ENCODE peak calls at places on chromosomes 1 and 21, in six cellular contexts. E is activated B cell treated with CpG ODN at 0.5 μM for 24 hours, O is suprapubic skin, A is right lobe of liver, V is Calu3, H is Caco-2. F is an unnamed sample.

GRCh38 chr1:10031461-10031860 is 1.3 kb upstream of the UBE4B start:
- DNase-seq in E (no peak), O (no peak), A (no peak), V (no peak), H (no peak), F (no peak)

GRCh38 chr21:39347537-39347936 is 1.4 kb downstream of the HMGN1 start:
- DNase-seq in E (no peak), O (no peak), A (no peak), V (no peak), H (no peak), F (no peak)

GRCh38 chr21:24514081-24514733 is 1093.1 kb downstream of the MRPL39 start:
- DNase-seq in E (no peak), O (no peak), A (no peak), V (no peak), H (no peak), F (no peak)

GRCh38 chr1:109338091-109338490 is 31.3 kb upstream of the MYBPHL start:
- DNase-seq in E (no peak), O (no peak), A (no peak), V (no peak), H (no peak), F (no peak)

GRCh38 chr21:46063734-46064680 is 33.9 kb upstream of the COL6A2 start:
- DNase-seq in E (no peak), O (no peak), A (no peak), V (no peak), H (peak), F (no peak)

GRCh38 chr1:234658143-234658542 is 48.2 kb upstream of the IRF2BP2 start:
- DNase-seq in E (no peak), O (no peak), A (peak), V (peak), H (no peak), F (no peak)

GRCh38 chr21:42621828-42622199 is 31.6 kb upstream of the PDE9A start:
- DNase-seq in E (no peak), O (peak), A (no peak), V (no peak), H (no peak), F (no peak)

GRCh38 chr1:155134858-155135415 is 715 bp upstream of the SLC50A1 start:
- DNase-seq in E (no peak), O (peak), A (peak), V (peak), H (peak), F (peak)

GRCh38 chr21:25341981-25342380 is 265.3 kb downstream of the MRPL39 start:
- DNase-seq in E (no peak), O (no peak), A (no peak), V (no peak), H (no peak), F (no peak)

GRCh38 chr1:211577826-211578639 is 928 bp downstream of the SLC30A1 start:
- DNase-seq in E (peak), O (peak), A (peak), V (peak), H (peak), F (peak)

GRCh38 chr1:94285026-94285654 is 47.8 kb upstream of the ARHGAP29 start:
- DNase-seq in E (no peak), O (no peak), A (no peak), V (no peak), H (no peak), F (no peak)

GRCh38 chr1:78101514-78101913 is 55.7 kb downstream of the GIPC2 start:
- DNase-seq in E (no peak), O (no peak), A (peak), V (peak), H (no peak), F (no peak)

GRCh38 chr1:198156111-198156744 is 570 bp upstream of the NEK7 start:
- DNase-seq in E (peak), O (no peak), A (peak), V (peak), H (peak), F (peak)

GRCh38 chr1:27445177-27445936 is 44.6 kb downstream of the WASF2 start:
- DNase-seq in E (no peak), O (no peak), A (no peak), V (no peak), H (no peak), F (peak)

GRCh38 chr1:37926061-37926924 is 20.6 kb downstream of the INPP5B start:
- DNase-seq in E (no peak), O (no peak), A (no peak), V (no peak), H (no peak), F (peak)

GRCh38 chr1:208652300-208653160 is 408.3 kb upstream of the PLXNA2 start:
- DNase-seq in E (no peak), O (no peak), A (peak), V (peak), H (peak), F (peak)

GRCh38 chr1:10449731-10450130 is at the start of gene CORT:
- DNase-seq in E (no peak), O (no peak), A (no peak), V (no peak), H (no peak), F (no peak)

DNA sequence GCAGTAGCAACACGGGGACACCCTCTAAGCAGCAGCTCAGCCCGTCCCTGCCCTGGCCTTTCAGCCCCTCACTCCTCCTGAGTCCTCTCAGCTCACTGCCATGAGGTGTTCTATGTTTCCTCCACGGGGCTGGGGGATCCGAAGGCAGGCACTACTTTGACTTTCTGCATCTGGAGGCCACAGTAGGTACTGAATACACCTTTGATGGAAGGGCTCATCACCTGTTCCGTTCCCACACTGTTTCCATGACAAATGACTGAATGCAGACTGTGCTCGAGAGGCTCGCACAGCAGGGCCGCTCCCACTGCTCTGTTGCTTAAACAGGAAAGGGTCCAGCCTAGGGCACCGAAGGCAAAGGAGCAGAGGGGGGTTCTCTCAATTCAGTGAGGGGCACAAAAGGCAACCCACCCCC is 77.6 kb upstream of the DNAH14 start:
- DNase-seq in E (no peak), O (no peak), A (no peak), V (no peak), H (no peak), F (no peak)
- TF ChIP-seq CTCF in E (no peak), O (no peak), A (no peak), V (no peak), H (no peak), F (no peak)

DNA sequence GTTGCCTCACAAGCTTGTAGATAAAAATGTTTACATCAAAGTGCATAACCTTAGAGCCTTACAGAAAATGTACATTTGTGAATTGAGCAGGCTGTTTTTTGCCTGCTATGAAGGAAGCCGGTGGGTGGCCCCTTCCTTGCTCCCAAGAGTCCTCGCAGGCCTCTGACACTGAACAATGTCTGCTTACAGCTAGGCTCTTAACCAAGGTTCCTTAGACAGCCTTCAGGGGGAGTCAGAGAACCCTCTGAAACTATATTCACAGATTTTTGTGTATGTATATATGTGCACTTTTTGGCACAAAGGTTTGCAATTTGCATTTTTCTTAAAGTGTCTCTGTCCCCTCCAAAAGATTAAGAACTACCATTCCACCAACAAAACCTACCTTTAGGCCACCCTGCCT is 282.6 kb downstream of the BARHL2 start:
- DNase-seq in E (no peak), O (no peak), A (no peak), V (no peak), H (no peak), F (no peak)
- TF ChIP-seq CTCF in E (no peak), O (no peak), A (no peak), V (no peak), H (no peak), F (no peak)

GRCh38 chr1:90729484-90730246 is 12.6 kb upstream of the BARHL2 start:
- DNase-seq in E (no peak), O (no peak), A (no peak), V (no peak), H (no peak), F (no peak)
- TF ChIP-seq CTCF in E (no peak), O (no peak), A (peak), V (no peak), H (peak), F (peak)

GRCh38 chr1:6536291-6536690 is 18.0 kb downstream of the NOL9 start:
- DNase-seq in E (no peak), O (no peak), A (no peak), V (no peak), H (no peak), F (no peak)
- TF ChIP-seq CTCF in E (no peak), O (no peak), A (no peak), V (no peak), H (no peak), F (no peak)

DNA sequence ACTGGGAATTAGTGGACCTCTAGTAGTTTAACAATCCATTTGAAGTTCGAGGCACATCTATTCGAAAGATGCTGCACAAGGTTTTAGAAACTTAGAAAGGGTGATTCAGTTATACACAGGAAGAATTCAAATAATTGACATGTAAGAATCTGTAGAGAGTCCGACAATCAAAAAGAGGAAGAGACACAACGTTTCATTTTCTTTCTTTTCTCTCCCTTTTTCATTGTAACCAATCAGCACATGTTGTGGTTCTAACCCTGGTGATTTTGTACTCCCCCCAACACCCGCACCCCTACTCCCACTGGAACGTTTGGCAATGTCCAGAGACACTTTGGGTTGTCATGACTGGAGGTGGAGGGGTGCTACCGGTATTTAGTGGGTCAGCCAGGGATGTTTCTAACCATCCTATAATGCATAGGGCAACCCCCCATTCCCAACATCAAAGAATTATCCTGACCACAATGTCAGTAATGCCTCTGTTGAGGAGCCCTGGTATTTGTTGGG is 4.9 kb downstream of the TGFB2 start:
- DNase-seq in E (no peak), O (no peak), A (no peak), V (no peak), H (no peak), F (no peak)
- TF ChIP-seq CTCF in E (no peak), O (no peak), A (no peak), V (no peak), H (no peak), F (no peak)

F was measured in GM10248.